ENCODE peak calls at places on chromosome 3, in four cellular contexts. S, W, A and V are unnamed samples.
A peak's percentile ranks its signal among the peaks of the same experiment; 100 is the strongest.

GRCh38 chr3:107216711-107217110 is 160.5 kb upstream of the CCDC54 start:
- DNase-seq in A (no peak), S (no peak), W (peak; percentile 60), V (no peak)

GRCh38 chr3:63048365-63048764 is 173.1 kb upstream of the CADPS start:
- DNase-seq in W (no peak), S (no peak), A (no peak), V (no peak)

GRCh38 chr3:181709537-181710279 is 2.0 kb upstream of the SOX2 start:
- DNase-seq in A (peak; percentile 79), W (peak; percentile 69), S (peak; percentile 48), V (no peak)

GRCh38 chr3:8767667-8768363 is 1.6 kb downstream of the OXTR start:
- DNase-seq in S (no peak), W (no peak), A (no peak), V (no peak)

GRCh38 chr3:156787926-156788663 is 38.1 kb upstream of the LEKR1 start:
- DNase-seq in A (no peak), W (no peak), S (peak; percentile 83), V (no peak)

GRCh38 chr3:141412936-141413354 is 44.6 kb downstream of the ZBTB38 start:
- DNase-seq in S (no peak), A (peak; percentile 90), W (peak; percentile 95), V (no peak)

GRCh38 chr3:12044860-12045259 is 40.7 kb downstream of the SYN2 start:
- DNase-seq in S (no peak), W (no peak), A (no peak), V (no peak)

GRCh38 chr3:100045696-100046095 is 68.6 kb downstream of the FILIP1L start:
- DNase-seq in A (peak; percentile 80), W (peak; percentile 80), S (no peak), V (no peak)

GRCh38 chr3:167318306-167318705 is 61.8 kb downstream of the ZBBX start:
- DNase-seq in W (no peak), S (no peak), A (no peak), V (no peak)

GRCh38 chr3:188061133-188061532 is 92.8 kb upstream of the LPP start:
- DNase-seq in W (no peak), A (no peak), S (peak; percentile 99), V (no peak)

GRCh38 chr3:64291345-64291744 is 66.1 kb upstream of the PRICKLE2 start:
- DNase-seq in A (peak; percentile 73), S (peak; percentile 69), W (peak; percentile 31), V (peak; percentile 71)

GRCh38 chr3:195394700-195395099 is 48.1 kb downstream of the ACAP2 start:
- DNase-seq in S (no peak), W (no peak), A (no peak), V (no peak)

GRCh38 chr3:131349946-131350347 is 31.6 kb upstream of the NUDT16 start:
- DNase-seq in A (no peak), W (peak; percentile 67), S (peak; percentile 89), V (no peak)

GRCh38 chr3:4587838-4588105 is 94.6 kb downstream of the ITPR1 start:
- DNase-seq in A (no peak), W (no peak), S (no peak), V (no peak)

GRCh38 chr3:137792633-137793271 is 28.6 kb downstream of the SOX14 start:
- DNase-seq in W (no peak), A (no peak), S (no peak), V (no peak)

GRCh38 chr3:8509961-8510360 is 8.3 kb downstream of the LMCD1 start:
- DNase-seq in S (peak; percentile 85), A (peak; percentile 73), W (no peak), V (no peak)

GRCh38 chr3:135982922-135983581 is 17.5 kb downstream of the PPP2R3A start:
- DNase-seq in S (no peak), W (no peak), A (no peak), V (no peak)

GRCh38 chr3:197547206-197547605 is 8.6 kb downstream of the BDH1 start:
- DNase-seq in A (no peak), S (no peak), W (no peak), V (no peak)

GRCh38 chr3:155714295-155714718 is 30.6 kb downstream of the PLCH1 start:
- DNase-seq in A (no peak), W (no peak), S (no peak), V (no peak)
- H3K27ac ChIP-seq in A (no peak overlapping the region), W (no peak overlapping the region), S (no peak overlapping the region), V (no peak overlapping the region)

DNA sequence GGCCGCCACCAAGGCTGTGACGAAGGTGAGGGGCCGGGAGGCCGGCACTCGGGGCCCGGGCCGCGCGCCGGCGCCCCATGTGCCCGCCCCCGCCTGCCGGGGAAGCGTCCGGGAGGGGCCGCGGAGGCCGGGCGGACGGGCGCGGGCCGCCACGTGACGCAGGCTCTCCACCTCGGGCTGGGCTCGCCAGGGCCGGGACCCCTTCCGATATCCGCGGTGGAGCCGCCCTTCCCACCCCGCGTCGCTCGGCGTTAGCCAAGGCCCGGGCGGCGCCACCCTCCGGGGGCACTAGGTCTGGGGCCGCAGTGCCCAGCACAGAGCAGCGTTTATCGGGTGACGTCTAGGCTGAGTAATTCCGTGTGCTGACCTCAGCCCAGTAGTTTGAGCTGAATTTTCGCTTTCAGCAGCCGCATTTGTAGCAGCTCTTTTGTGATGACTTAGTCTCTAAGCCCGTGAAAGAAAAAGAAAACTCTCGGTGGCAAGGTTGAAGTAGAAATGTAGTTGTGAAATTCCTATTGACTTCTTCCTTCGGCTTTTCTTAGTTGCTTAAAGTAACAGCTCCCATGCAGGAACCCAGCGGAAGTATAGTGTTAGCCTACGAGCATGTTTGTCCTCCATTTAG is 885 bp downstream of the CDV3 start:
- DNase-seq in A (peak; percentile 93), S (peak; percentile 54), W (peak; percentile 85), V (no peak)
- TF ChIP-seq CTCF in A (peak; percentile 6), S (no peak), W (no peak), V (no peak)

GRCh38 chr3:178987745-178988144 is 83.9 kb downstream of the ZMAT3 start:
- DNase-seq in W (no peak), A (no peak), S (no peak), V (no peak)
- H3K9me3 ChIP-seq in W (peaks cover 11% of the 10 kb centered on the region), A (peaks cover 5% of the 10 kb centered on the region), S (peaks cover 19% of the 10 kb centered on the region), V (peaks cover 5% of the 10 kb centered on the region)

DNA sequence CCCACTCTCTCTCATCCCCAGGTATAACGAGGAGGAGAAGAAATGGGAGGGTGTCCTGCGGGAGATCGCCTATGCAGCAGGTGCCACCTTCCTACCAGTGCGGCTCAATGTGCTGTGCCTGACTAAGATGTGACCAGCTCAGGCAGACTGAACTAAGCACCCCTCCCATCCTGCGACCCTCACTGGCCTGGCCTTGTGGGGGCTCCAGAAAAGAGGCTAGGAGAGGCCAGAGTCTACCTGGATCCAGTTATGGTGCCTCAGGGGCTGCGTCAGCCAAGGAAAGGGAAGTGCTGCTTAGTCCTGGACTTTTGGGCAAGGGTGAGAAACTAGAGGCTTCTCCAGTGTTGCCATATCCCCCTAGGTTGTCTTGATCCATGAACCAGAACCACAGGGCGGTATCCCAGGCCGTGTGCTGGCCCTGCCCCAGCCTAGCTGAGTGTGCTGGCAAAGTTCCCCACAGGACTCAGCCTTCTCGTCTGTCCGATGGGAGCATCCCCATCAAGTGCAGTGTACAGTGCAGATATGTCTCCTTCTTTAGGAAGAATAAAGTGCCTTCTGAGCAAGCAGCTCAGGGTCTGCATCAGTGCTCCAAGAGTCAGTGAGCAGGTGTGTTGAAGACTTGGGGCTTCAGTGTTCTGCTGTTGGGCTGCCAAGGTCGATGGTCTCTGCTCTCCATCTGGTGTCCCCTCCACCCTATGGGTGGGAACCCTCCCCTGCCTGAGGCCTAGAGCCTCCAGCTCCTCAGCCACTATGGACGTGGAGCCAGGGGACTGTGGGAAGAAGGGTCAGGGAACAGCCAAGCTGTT is 6.7 kb downstream of the KLHL40 start:
- DNase-seq in S (no peak), A (no peak), W (no peak), V (no peak)
- H3K27ac ChIP-seq in S (no peak overlapping the region), A (no peak overlapping the region), W (no peak overlapping the region), V (no peak overlapping the region)